ENCODE peak calls at places on chromosome 20, in eight cellular contexts. J, H, D, V, O, T, E and B are unnamed samples.

GRCh38 chr20:13356591-13356990 is 135.5 kb downstream of the ISM1 start:
- DNase-seq in J (no peak), E (no peak), D (no peak), O (no peak), H (no peak), T (no peak), V (no peak), B (no peak)

GRCh38 chr20:10596726-10597125 is 77.1 kb downstream of the JAG1 start:
- DNase-seq in V (no peak), J (no peak), E (no peak), O (no peak), D (no peak), T (no peak), H (peak), B (no peak)

GRCh38 chr20:38346247-38346651 is at the start of gene LBP:
- DNase-seq in J (no peak), H (no peak), E (no peak), D (no peak), T (no peak), V (no peak), O (no peak), B (no peak)

GRCh38 chr20:11267131-11267761 is 593.4 kb upstream of the JAG1 start:
- DNase-seq in O (peak), E (peak), J (no peak), V (peak), H (peak), D (peak), T (peak), B (no peak)

GRCh38 chr20:44540834-44541233 is 19.0 kb upstream of the SERINC3 start:
- DNase-seq in D (no peak), V (no peak), E (no peak), H (no peak), T (no peak), O (no peak), J (no peak), B (no peak)

GRCh38 chr20:23548408-23548807 is 19.9 kb downstream of the CST9L start:
- DNase-seq in J (no peak), T (no peak), E (no peak), H (no peak), O (no peak), D (no peak), V (no peak), B (no peak)

GRCh38 chr20:46311039-46311650 is 2.8 kb upstream of the CDH22 start:
- DNase-seq in H (peak), V (no peak), O (no peak), E (no peak), J (no peak), D (no peak), T (no peak), B (no peak)

GRCh38 chr20:37651932-37652331 is 41.9 kb upstream of the CTNNBL1 start:
- DNase-seq in T (peak), E (peak), J (no peak), D (peak), O (no peak), H (peak), V (no peak), B (no peak)

DNA sequence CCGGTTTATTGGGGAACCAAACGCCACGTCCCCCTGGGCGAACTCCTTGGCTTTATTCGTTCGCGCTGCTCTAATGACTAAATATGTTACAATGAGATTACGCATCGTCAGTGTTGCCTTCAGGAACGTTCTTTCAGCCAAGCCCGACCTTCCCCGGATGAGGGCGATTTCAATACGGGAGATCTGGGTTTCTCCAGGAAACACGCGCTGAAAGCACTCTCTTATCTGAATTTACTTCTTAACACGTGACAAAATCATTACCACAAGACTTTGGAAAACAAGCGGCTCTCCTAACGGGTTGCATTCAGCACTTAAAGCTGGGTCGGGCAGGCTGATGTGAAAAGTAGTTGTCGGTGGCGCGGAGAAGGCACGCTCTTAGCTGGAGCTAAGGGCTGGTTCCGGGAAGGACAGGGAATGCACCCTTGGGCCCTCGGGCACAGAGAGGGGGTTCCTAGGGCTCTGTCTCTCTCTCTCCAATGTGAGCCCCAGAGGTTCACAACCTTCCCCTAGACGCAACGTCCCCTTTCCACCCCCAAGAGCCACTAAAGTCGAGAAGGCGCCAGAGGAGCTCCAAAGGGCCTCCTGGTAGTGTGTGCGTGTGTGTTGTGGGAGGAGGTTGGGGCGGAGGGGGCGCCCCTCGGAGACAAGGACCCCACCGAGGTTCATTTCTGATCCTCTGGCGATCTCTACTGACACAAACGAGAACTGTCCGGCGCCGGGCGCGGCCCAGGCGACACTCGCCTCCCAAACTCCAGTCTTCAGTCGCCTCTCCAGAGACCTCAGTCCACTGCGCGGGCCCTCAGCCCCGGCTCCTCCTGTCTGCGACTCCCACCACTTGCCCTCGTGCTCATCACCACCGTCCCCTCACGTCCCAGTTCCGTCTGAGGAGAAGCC is 7.1 kb upstream of the NKX2-2 start:
- DNase-seq in V (no peak), O (no peak), T (peak), J (no peak), E (peak), D (no peak), H (no peak), B (no peak)
- TF ChIP-seq CTCF in V (no peak), O (no peak), T (no peak), J (peak), E (no peak), D (no peak), H (no peak), B (no peak)

DNA sequence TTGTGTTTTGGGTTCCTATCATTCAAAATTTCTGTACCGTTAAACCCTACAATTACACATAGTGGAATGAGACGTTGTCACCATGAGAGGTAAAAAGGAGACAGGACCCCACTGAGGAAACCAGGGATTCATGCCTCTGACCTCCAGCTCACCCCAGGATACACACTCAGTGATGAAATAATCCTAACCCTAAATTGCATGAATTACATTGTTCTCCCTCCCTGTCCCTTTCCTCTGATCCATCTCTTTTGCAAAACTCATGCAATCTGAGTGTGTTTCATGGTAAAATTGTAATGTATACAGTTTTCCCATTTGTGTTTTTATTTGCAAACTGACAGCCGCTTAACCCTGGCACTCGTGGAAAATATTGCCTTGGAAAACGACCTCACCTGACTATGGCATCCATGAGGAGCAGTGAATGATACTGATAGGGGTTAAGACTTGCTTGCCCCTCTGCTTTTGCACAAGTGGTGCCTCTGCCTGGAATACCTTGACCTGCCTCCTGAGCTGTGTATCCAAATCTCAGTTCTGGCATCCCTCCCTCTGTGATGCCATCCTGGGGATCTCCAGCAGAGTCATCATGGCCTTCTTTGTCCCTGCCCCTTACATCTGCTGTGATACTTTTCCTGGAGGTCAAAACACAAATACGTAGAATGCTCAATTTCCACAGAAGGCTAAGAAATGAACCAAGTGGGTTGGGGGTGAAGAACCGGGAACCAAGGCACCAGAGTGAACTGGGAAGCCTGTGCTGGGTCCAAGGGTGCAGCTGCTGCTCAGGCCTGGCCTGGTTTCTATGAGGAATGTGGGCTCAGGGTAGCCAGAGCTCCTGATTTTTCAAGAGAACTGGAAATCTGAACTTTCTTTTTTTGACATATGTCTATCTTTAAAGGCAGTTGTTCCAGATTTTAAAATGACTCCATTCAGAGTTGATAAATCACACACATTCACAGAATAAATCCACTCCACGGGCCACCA is 211.6 kb upstream of the ZNF217 start:
- DNase-seq in E (no peak), O (no peak), T (no peak), J (no peak), D (no peak), H (peak), V (no peak), B (no peak)
- TF ChIP-seq CTCF in E (no peak), O (no peak), T (no peak), J (no peak), D (no peak), H (no peak), V (no peak), B (no peak)

GRCh38 chr20:5511082-5511481 is 194.3 kb upstream of the PROKR2 start:
- DNase-seq in H (no peak), E (no peak), J (no peak), V (no peak), D (no peak), O (no peak), T (no peak), B (no peak)

GRCh38 chr20:5511930-5512329 is 195.2 kb upstream of the PROKR2 start:
- DNase-seq in H (no peak), T (no peak), O (no peak), E (no peak), V (no peak), J (no peak), D (no peak), B (no peak)

GRCh38 chr20:5511505-5511904 is 194.8 kb upstream of the PROKR2 start:
- DNase-seq in J (no peak), H (no peak), D (no peak), O (no peak), E (no peak), V (no peak), T (no peak), B (no peak)

GRCh38 chr20:5510446-5510845 is 193.7 kb upstream of the PROKR2 start:
- DNase-seq in H (no peak), J (peak), D (no peak), O (no peak), E (no peak), T (no peak), V (no peak), B (no peak)

DNA sequence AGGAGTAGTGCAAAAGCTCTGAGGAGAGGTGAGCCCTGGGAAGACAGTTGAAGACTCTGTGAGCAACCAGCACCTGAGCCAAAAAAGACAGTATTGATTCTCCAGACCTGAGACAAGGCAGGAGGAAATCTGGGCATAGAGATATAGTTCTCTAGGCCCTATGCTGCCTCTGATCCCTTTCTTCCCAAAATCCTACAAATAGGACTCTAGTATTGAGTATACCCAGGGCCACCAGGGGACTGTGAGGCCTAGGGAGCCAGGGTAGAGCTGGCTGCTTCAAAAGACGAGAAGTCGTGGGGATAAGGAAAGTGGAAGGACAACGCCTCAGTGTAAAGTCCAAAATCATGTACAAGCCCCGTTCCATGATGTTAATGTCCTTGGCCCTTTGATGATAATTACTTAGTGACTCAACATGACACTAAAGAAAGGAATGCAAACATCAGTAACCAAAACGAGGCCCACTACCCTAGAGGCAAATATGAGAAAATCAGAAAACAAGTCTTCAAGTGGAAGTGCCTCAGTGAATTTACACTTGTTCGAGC is 197.3 kb upstream of the PROKR2 start:
- DNase-seq in O (no peak), E (no peak), H (peak), V (peak), D (no peak), J (no peak), T (no peak), B (no peak)
- TF ChIP-seq CTCF in O (no peak), E (no peak), H (peak), V (no peak), D (no peak), J (no peak), T (no peak), B (no peak)

GRCh38 chr20:57407541-57407956 is 16.4 kb downstream of the RBM38 start:
- DNase-seq in V (no peak), D (no peak), O (no peak), J (no peak), E (no peak), H (no peak), T (no peak), B (no peak)
- TF ChIP-seq CTCF in V (no peak), D (peak), O (no peak), J (no peak), E (no peak), H (no peak), T (no peak), B (no peak)

DNA sequence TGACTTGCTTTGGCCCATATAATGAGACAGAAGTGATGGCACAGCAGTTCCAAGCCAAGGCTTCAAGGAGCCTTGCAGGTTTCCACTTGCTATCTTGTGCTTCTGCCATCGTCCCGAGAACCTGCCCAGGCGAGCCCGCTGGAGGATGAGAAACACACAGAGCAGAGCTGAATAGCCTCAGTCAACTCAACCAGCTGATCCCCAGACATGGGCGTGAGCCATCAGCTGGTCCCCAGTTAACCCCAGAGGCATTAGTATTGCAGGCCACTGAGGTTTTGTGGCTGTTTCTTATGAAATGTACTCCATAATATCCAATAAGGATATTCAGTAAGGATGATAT is 81.7 kb upstream of the SHLD1 start:
- DNase-seq in T (no peak), H (no peak), O (no peak), E (no peak), J (no peak), V (no peak), D (no peak), B (no peak)
- TF ChIP-seq CTCF in T (no peak), H (no peak), O (no peak), E (no peak), J (no peak), V (no peak), D (no peak), B (no peak)

GRCh38 chr20:56995635-56996075 is 270.8 kb downstream of the BMP7 start:
- DNase-seq in J (peak), V (no peak), H (peak), O (no peak), D (no peak), E (peak), T (peak), B (no peak)
- TF ChIP-seq CTCF in J (peak), V (peak), H (peak), O (peak), D (peak), E (peak), T (peak), B (no peak)

DNA sequence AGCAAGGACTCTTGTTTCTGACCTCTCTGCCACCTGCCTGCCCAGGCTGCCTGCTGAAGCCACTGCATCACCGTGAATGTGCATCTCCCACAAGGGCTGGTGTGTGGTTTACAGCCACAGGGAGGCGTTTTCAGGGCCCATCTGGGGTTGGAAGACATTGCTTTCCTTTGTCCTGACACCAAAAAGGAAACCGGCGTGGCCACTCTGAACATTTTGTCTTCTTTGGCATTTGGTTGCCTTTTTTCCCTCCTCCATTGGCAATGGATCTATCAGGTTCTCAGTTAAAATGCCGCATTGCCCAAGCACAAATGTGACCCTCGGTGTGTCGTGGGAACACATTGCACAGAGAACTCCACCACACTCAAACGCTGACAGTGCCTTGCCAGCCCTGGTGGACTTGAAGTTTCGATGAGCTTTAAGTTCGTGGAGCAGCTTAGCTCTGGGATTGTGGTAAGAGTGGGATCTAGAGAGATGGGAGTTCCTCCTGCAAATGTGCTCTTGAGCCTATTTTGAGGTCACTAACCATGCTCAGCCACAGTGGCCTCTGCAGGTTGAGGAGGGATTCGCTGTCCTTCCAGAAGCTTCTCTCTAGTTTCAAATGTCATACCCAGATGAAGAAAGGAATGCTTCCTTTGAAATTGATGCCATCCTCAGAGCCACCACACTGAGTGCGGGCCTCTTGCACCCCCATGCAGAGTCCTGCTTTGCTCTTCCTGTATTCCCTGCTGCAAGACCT is 14.8 kb upstream of the PCK1 start:
- DNase-seq in J (no peak), T (no peak), E (no peak), D (no peak), V (no peak), H (no peak), O (no peak), B (no peak)
- TF ChIP-seq CTCF in J (no peak), T (no peak), E (no peak), D (no peak), V (no peak), H (peak), O (no peak), B (no peak)

DNA sequence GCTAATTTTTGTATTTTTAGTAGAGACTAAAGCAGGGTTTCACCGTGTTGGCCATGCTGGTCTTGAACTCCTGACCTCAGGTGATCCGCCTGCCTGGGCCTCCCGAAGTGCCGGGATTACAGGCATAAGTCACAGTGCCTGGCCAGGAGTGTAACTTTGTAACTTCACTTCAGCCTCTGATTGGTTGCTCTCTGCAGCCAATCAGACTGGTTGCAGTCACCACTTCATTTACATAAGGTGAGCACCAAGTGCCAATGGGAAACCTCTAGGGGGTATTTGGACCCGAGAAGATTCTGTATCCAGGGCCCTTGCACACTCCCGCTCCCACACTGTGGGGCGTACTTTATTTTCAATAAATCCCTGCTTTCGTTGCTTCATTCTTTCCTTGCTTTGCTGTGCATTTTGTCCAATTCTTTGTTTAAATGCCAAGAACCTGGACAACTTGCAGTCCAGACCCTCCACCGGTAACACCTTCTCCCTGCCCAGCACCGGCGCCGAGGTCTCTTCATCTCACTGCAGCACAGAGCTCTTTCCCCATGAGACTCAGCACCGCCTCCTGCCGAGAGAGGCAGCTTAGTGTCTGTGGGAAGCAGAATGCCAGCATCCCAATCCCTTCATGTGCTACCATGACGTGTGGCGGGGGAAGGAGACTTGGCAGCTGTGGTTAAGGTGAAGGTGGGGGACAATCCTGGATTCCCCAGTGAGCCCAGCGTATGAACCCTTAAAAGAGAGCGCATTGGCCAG is 14.0 kb upstream of the MRGBP start:
- DNase-seq in O (no peak), E (no peak), J (no peak), V (no peak), T (no peak), D (no peak), H (no peak), B (no peak)
- TF ChIP-seq CTCF in O (peak), E (no peak), J (no peak), V (peak), T (no peak), D (no peak), H (no peak), B (no peak)

GRCh38 chr20:47311211-47311610 is 45.3 kb downstream of the ZMYND8 start:
- DNase-seq in D (no peak), E (no peak), J (no peak), T (no peak), O (no peak), H (no peak), V (no peak), B (no peak)

GRCh38 chr20:47310729-47311128 is 45.8 kb downstream of the ZMYND8 start:
- DNase-seq in V (no peak), H (no peak), D (no peak), J (no peak), E (no peak), O (no peak), T (no peak), B (no peak)

GRCh38 chr20:47314647-47315338 is 41.7 kb downstream of the ZMYND8 start:
- DNase-seq in V (no peak), E (no peak), J (no peak), H (no peak), T (no peak), O (no peak), D (no peak), B (no peak)

GRCh38 chr20:47309806-47310426 is 46.6 kb downstream of the ZMYND8 start:
- DNase-seq in J (no peak), T (no peak), O (no peak), D (no peak), H (no peak), V (no peak), E (no peak), B (no peak)

GRCh38 chr20:47311967-47312681 is 44.4 kb downstream of the ZMYND8 start:
- DNase-seq in V (no peak), T (no peak), H (no peak), J (no peak), E (no peak), O (no peak), D (no peak), B (no peak)
- TF ChIP-seq CTCF in V (no peak), T (no peak), H (no peak), J (no peak), E (no peak), O (no peak), D (no peak), B (no peak)

GRCh38 chr20:25574411-25574810 is 10.9 kb downstream of the NINL start:
- DNase-seq in O (no peak), D (no peak), H (peak), T (no peak), V (no peak), E (no peak), J (no peak), B (no peak)
- TF ChIP-seq CTCF in O (peak), D (no peak), H (peak), T (no peak), V (peak), E (no peak), J (no peak), B (no peak)